ENCODE peak calls at places on chromosomes 11 and 22, in five cellular contexts. N is brain microvascular endothelial cell, S is endodermal cell, B is GM23248, Y is astrocyte. W is an unnamed sample.

GRCh38 chr11:37504066-37504611 is 906.1 kb upstream of the RAG2 start:
- DNase-seq in N (peak; percentile 84), S (peak; percentile 37), B (peak; percentile 33), Y (peak; percentile 98), W (peak; percentile 55)

GRCh38 chr22:30982501-30982900 is 13.4 kb downstream of the TUG1 start:
- DNase-seq in N (no peak), S (no peak), B (no peak), Y (no peak), W (no peak)

GRCh38 chr22:41478891-41479521 is 10.1 kb downstream of the ACO2 start:
- DNase-seq in N (no peak), S (no peak), B (peak; percentile 63), Y (no peak), W (no peak)

GRCh38 chr11:23288001-23288783 is 427.9 kb upstream of the CCDC179 start:
- DNase-seq in N (peak; percentile 31), S (no peak), B (peak; percentile 89), Y (peak; percentile 82), W (peak; percentile 72)

GRCh38 chr11:107183963-107184362 is 165.7 kb upstream of the GUCY1A2 start:
- DNase-seq in N (no peak), S (no peak), B (no peak), Y (peak; percentile 38), W (no peak)

GRCh38 chr11:71342116-71342515 is 89.7 kb upstream of the SHANK2 start:
- DNase-seq in N (no peak), S (no peak), B (peak; percentile 43), Y (no peak), W (no peak)

GRCh38 chr22:20783844-20784723 is 10.2 kb downstream of the SERPIND1 start:
- DNase-seq in N (peak; percentile 81), S (peak; percentile 83), B (peak; percentile 70), Y (peak; percentile 52), W (peak; percentile 20)

GRCh38 chr11:121890377-121890776 is 225.6 kb downstream of the BLID start:
- DNase-seq in N (peak; percentile 67), S (no peak), B (peak; percentile 78), Y (peak; percentile 99), W (no peak)

GRCh38 chr11:44049832-44050231 is 2.1 kb downstream of the ACCSL start:
- DNase-seq in N (no peak), S (peak; percentile 4), B (no peak), Y (no peak), W (no peak)

GRCh38 chr11:1931326-1931725 is 11.8 kb downstream of the TNNT3 start:
- DNase-seq in N (no peak), S (no peak), B (peak; percentile 42), Y (no peak), W (no peak)

GRCh38 chr11:121630041-121630440 is 177.3 kb upstream of the SORL1-AS1 start:
- DNase-seq in N (peak; percentile 85), S (no peak), B (peak; percentile 88), Y (peak; percentile 90), W (peak; percentile 67)

GRCh38 chr11:57499413-57499982 is 16.0 kb downstream of the SLC43A1 start:
- DNase-seq in N (peak; percentile 84), S (peak; percentile 99), B (peak; percentile 95), Y (peak; percentile 69), W (peak; percentile 61)

GRCh38 chr11:39374963-39375698 is 2084.3 kb downstream of the LRRC4C start:
- DNase-seq in N (no peak), S (no peak), B (peak; percentile 28), Y (no peak), W (no peak)

GRCh38 chr22:39907605-39908097 is 6.8 kb downstream of the GRAP2 start:
- DNase-seq in N (no peak), S (no peak), B (no peak), Y (no peak), W (no peak)

GRCh38 chr11:64766881-64767280 is 7.1 kb upstream of the PYGM start:
- DNase-seq in N (no peak), S (no peak), B (no peak), Y (no peak), W (no peak)

GRCh38 chr11:12274558-12275197 is 102.7 kb upstream of the PARVA start:
- DNase-seq in N (peak; percentile 67), S (peak; percentile 35), B (peak; percentile 54), Y (peak; percentile 43), W (no peak)

GRCh38 chr11:126059238-126059761 is 3.4 kb downstream of the CDON start:
- DNase-seq in N (no peak), S (no peak), B (no peak), Y (no peak), W (no peak)

GRCh38 chr11:109734602-109735001 is 312.6 kb downstream of the C11orf87 start:
- DNase-seq in N (no peak), S (no peak), B (no peak), Y (peak; percentile 69), W (no peak)

GRCh38 chr11:129766858-129767604 is 48.6 kb upstream of the TMEM45B start:
- DNase-seq in N (peak; percentile 25), S (peak; percentile 87), B (peak; percentile 58), Y (peak; percentile 12), W (no peak)

GRCh38 chr11:59918987-59919589 is 19.1 kb upstream of the OOSP1 start:
- DNase-seq in N (peak; percentile 71), S (peak; percentile 71), B (peak; percentile 85), Y (peak; percentile 33), W (no peak)

GRCh38 chr22:45832959-45833580 is 143.9 kb downstream of the WNT7B start:
- DNase-seq in N (no peak), S (no peak), B (no peak), Y (no peak), W (no peak)

GRCh38 chr22:45832180-45832579 is 144.8 kb downstream of the WNT7B start:
- DNase-seq in N (no peak), S (peak; percentile 74), B (no peak), Y (no peak), W (no peak)

GRCh38 chr22:45828836-45829235 is 148.1 kb downstream of the WNT7B start:
- DNase-seq in N (no peak), S (no peak), B (peak; percentile 51), Y (peak; percentile 52), W (no peak)

GRCh38 chr22:45831394-45831793 is 145.6 kb downstream of the WNT7B start:
- DNase-seq in N (peak; percentile 13), S (no peak), B (peak; percentile 48), Y (peak; percentile 44), W (no peak)

DNA sequence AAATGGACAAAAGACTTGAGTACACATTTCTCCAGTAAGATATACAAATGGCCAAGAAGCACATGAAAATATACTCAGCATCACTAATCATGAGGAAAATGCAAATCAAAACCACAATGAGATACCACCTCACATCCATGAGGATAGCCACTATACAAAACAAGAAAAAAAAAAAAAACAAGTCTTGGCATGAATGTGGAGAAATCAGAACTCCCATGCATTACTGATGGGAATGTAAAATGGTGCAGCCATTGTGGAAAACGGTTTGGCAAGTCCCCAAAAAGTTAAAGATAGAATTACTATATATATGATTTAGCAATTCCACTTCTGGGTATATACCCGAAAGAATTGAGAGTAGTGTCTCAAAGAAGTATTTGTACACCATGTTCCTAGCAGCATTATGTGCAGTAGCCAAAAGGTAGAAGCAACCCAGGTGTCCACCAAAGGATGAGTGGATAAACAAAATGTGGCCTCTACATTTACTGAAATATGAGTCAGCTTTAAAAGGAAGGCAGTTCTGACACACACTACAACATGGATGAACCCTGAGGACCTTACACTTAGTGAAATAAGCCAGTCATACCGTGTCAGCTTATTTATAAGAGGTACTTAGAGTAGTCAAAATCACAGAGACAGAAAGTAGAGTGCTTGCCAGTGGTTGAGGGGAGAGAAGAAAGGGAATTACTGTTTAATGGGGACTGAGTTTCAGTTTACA is 146.3 kb downstream of the WNT7B start:
- DNase-seq in N (peak; percentile 29), S (no peak), B (peak; percentile 65), Y (peak; percentile 77), W (no peak)
- H3K27ac ChIP-seq in N (peak overlapping the region; percentile 62), S (no peak overlapping the region), B (peak overlapping the region; percentile 37), Y (peak overlapping the region; percentile 81), W (no peak overlapping the region)

DNA sequence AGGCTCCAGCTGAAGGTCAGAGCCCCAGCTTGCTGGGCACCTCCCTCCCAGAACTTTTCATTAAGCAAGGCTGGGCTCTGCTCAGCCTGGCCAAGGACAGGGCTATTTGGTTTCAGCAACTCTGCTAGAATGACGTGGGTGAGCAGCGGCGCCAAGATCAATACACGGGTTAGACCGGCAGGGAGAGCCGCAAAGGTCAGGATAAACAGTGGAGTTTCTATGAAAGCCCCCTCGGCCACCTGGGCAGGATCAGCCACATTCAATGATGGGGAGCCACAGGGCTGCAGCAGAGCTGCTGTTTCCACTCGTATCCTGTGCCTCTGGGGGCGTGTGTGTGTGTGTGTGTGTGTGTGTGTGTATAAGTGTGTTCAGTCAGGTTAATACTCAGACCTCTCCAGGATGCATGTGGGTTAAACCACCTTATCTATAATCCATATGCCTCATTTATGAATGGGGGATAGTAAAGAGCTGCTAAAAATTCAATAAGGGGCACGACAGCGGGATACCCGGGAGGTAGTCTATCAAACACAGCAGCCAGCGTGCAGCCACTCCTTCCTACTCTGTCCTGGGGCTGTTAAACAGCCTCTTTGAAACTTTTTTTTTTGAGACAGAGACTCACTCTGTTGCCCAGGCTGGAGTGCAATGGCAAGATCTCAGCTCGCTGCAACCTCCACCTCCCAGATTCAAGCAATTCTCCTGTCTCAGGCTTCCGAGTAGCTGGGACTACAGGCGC is 34.8 kb downstream of the MYH9 start:
- DNase-seq in N (peak; percentile 77), S (no peak), B (no peak), Y (peak; percentile 88), W (peak; percentile 72)
- H3K4me3 ChIP-seq in N (no peak overlapping the region), S (no peak overlapping the region), B (no peak overlapping the region), Y (peak overlapping the region; percentile 4), W (peak overlapping the region; percentile 15)

DNA sequence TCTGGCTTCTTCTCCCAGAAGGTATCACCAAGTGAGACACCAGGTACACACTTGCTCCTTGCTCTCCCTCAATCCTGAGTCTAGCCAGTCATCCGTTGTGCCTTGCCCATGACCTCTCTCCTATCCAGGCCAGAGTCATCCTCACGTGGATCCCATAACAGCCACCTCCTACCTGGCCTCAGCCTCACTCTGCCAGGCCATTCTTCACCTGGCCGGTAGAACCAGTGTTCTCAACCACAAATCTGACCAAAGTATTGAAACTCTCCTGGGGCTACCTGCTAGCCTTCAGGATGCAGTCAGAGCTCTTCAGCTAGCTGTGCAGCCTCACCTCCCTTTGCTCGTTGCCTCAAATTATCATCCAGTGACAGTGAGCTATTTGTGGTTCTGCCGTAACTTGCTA is 37.7 kb downstream of the CHRDL2 start:
- DNase-seq in N (no peak), S (no peak), B (no peak), Y (no peak), W (no peak)
- H3K27ac ChIP-seq in N (no peak overlapping the region), S (no peak overlapping the region), B (no peak overlapping the region), Y (no peak overlapping the region), W (no peak overlapping the region)

GRCh38 chr11:133787379-133788103 is 57.8 kb downstream of the SPATA19 start:
- DNase-seq in N (no peak), S (peak; percentile 84), B (no peak), Y (no peak), W (no peak)

GRCh38 chr11:133790995-133791394 is 54.3 kb downstream of the SPATA19 start:
- DNase-seq in N (no peak), S (no peak), B (no peak), Y (no peak), W (no peak)

GRCh38 chr11:133782116-133782725 is 63.1 kb downstream of the SPATA19 start:
- DNase-seq in N (no peak), S (no peak), B (no peak), Y (no peak), W (no peak)

GRCh38 chr11:133784359-133784758 is 61.0 kb downstream of the SPATA19 start:
- DNase-seq in N (no peak), S (no peak), B (no peak), Y (no peak), W (no peak)

DNA sequence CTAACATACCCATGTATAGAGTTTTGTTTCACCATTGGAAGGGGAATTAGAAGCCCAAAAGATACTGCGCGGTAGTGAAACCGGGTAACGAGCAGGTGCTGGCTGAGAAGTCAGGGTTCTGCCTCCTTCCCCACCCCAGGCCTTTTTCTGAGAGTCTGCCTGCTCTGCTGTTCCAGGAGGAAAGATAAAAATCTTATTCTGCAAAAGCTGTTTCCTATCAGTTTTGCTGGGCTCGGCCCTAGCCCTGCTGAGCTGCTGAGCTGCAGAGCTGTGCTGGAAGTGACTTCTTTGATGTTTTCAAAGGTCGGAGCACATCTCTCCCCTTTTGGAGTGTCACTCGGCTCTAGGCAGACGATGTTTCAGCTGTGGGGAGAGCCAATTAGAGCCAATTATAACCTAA is 59.5 kb downstream of the SPATA19 start:
- DNase-seq in N (no peak), S (no peak), B (no peak), Y (no peak), W (no peak)
- H3K4me3 ChIP-seq in N (no peak overlapping the region), S (no peak overlapping the region), B (no peak overlapping the region), Y (no peak overlapping the region), W (no peak overlapping the region)

W was measured in AG04450.